ENCODE peak calls at places on chromosomes 3 and 15, in five cellular contexts. L is left cardiac atrium; B is NCI-H1092 treated with DMSO at 0.1 percent for 48 hours; N is CD4-positive, alpha-beta T cell; K is effector memory CD4-positive, alpha-beta T cell. G is an unnamed sample.

GRCh38 chr3:69084326-69084667 is 440 bp upstream of the ARL6IP5 start:
- DNase-seq in L (no peak), B (peak; percentile 11), N (no peak), K (no peak), G (no peak)

GRCh38 chr3:34957707-34958106 is 681.6 kb upstream of the ARPP21 start:
- DNase-seq in L (no peak), B (no peak), N (no peak), K (no peak), G (no peak)

GRCh38 chr3:45171283-45171682 is 25.1 kb upstream of the CDCP1 start:
- DNase-seq in L (no peak), B (no peak), N (no peak), K (no peak), G (no peak)

GRCh38 chr15:31439328-31439727 is 112.7 kb downstream of the KLF13 start:
- DNase-seq in L (no peak), B (peak; percentile 22), N (no peak), K (no peak), G (no peak)

GRCh38 chr3:79551997-79552396 is 215.8 kb downstream of the ROBO1 start:
- DNase-seq in L (no peak), B (no peak), N (no peak), K (no peak), G (no peak)

GRCh38 chr3:34109846-34110245 is 311.4 kb downstream of the PDCD6IP start:
- DNase-seq in L (no peak), B (no peak), N (no peak), K (no peak), G (no peak)

GRCh38 chr3:157231071-157231470 is 71.1 kb upstream of the CCNL1 start:
- DNase-seq in L (no peak), B (no peak), N (no peak), K (no peak), G (no peak)

GRCh38 chr3:141405025-141405424 is 36.7 kb downstream of the ZBTB38 start:
- DNase-seq in L (no peak), B (no peak), N (no peak), K (no peak), G (no peak)

GRCh38 chr3:157754415-157754814 is 251.2 kb upstream of the VEPH1 start:
- DNase-seq in L (no peak), B (no peak), N (no peak), K (no peak), G (no peak)

GRCh38 chr3:34869696-34870095 is 769.6 kb upstream of the ARPP21 start:
- DNase-seq in L (no peak), B (no peak), N (no peak), K (no peak), G (no peak)

GRCh38 chr3:53846134-53846850 is at the start of the genes CHDH and IL17RB:
- DNase-seq in L (peak; percentile 68), B (no peak), N (no peak), K (no peak), G (peak; percentile 52)

GRCh38 chr15:88800026-88800425 is 3.2 kb upstream of the ACAN start:
- DNase-seq in L (no peak), B (no peak), N (no peak), K (no peak), G (no peak)

GRCh38 chr3:183069086-183069485 is 30.2 kb downstream of the MCCC1 start:
- DNase-seq in L (no peak), B (no peak), N (no peak), K (no peak), G (no peak)

GRCh38 chr3:62335196-62335595 is 38.2 kb downstream of the FEZF2 start:
- DNase-seq in L (no peak), B (no peak), N (no peak), K (no peak), G (no peak)

GRCh38 chr3:162597221-162597620 is 1100.6 kb downstream of the OTOL1 start:
- DNase-seq in L (no peak), B (no peak), N (no peak), K (no peak), G (no peak)

GRCh38 chr3:50138266-50139230 is 16.6 kb upstream of the SEMA3F start:
- DNase-seq in L (no peak), B (peak; percentile 31), N (no peak), K (no peak), G (no peak)

GRCh38 chr3:116306720-116307119 is 138.6 kb downstream of the LSAMP start:
- DNase-seq in L (no peak), B (no peak), N (no peak), K (no peak), G (no peak)

GRCh38 chr3:161449784-161450183 is 46.8 kb upstream of the OTOL1 start:
- DNase-seq in L (no peak), B (no peak), N (no peak), K (no peak), G (no peak)

GRCh38 chr3:46490338-46491084 is 7.3 kb upstream of the RTP3 start:
- DNase-seq in L (no peak), B (no peak), N (no peak), K (no peak), G (no peak)

GRCh38 chr3:46187876-46188275 is 20.2 kb downstream of the CCR1 start:
- DNase-seq in L (no peak), B (no peak), N (no peak), K (no peak), G (no peak)

GRCh38 chr3:197354195-197355059 is 56.0 kb upstream of the DLG1 start:
- DNase-seq in L (peak; percentile 55), B (no peak), N (no peak), K (no peak), G (no peak)

GRCh38 chr15:25180606-25181289 is 226.0 kb downstream of the SNRPN start:
- DNase-seq in L (peak; percentile 7), B (no peak), N (no peak), K (no peak), G (no peak)

GRCh38 chr3:42526616-42527367 is 24.3 kb downstream of the VIPR1 start:
- DNase-seq in L (no peak), B (no peak), N (peak; percentile 41), K (peak; percentile 32), G (no peak)

GRCh38 chr3:45225465-45226205 is 452 bp downstream of the TMEM158 start:
- DNase-seq in L (peak; percentile 43), B (peak; percentile 19), N (peak; percentile 33), K (no peak), G (no peak)

GRCh38 chr3:114447545-114447944 is 153.7 kb downstream of the TIGIT start:
- DNase-seq in L (no peak), B (peak; percentile 48), N (no peak), K (no peak), G (no peak)

GRCh38 chr3:119073258-119074001 is 38.8 kb upstream of the IGSF11 start:
- DNase-seq in L (no peak), B (no peak), N (no peak), K (no peak), G (no peak)

GRCh38 chr3:195197764-195198423 is 73.1 kb downstream of the XXYLT1 start:
- DNase-seq in L (no peak), B (no peak), N (no peak), K (no peak), G (no peak)

GRCh38 chr3:179806177-179806576 is 153.3 kb downstream of the USP13 start:
- DNase-seq in L (no peak), B (no peak), N (no peak), K (no peak), G (no peak)

GRCh38 chr3:193439423-193439822 is 60.9 kb upstream of the ATP13A5 start:
- DNase-seq in L (no peak), B (no peak), N (no peak), K (no peak), G (no peak)

GRCh38 chr3:69658514-69658913 is 80.8 kb upstream of the MITF start:
- DNase-seq in L (no peak), B (no peak), N (no peak), K (no peak), G (no peak)

GRCh38 chr3:9428411-9428810 is 31.0 kb downstream of the SETD5 start:
- DNase-seq in L (no peak), B (no peak), N (no peak), K (no peak), G (no peak)

GRCh38 chr3:110932515-110933095 is 139.0 kb upstream of the NECTIN3 start:
- DNase-seq in L (no peak), B (no peak), N (no peak), K (no peak), G (no peak)

GRCh38 chr15:45550436-45550835 is 27.9 kb upstream of the SLC30A4 start:
- DNase-seq in L (no peak), B (no peak), N (no peak), K (no peak), G (no peak)

GRCh38 chr15:101121511-101122090 is 130.2 kb downstream of the CHSY1 start:
- DNase-seq in L (peak; percentile 79), B (peak; percentile 49), N (peak; percentile 29), K (no peak), G (peak; percentile 37)

GRCh38 chr3:112774293-112774926 is 72.3 kb downstream of the CD200R1L start:
- DNase-seq in L (no peak), B (no peak), N (no peak), K (no peak), G (no peak)

GRCh38 chr3:129888739-129889138 is 4.8 kb downstream of the TMCC1 start:
- DNase-seq in L (no peak), B (no peak), N (no peak), K (no peak), G (no peak)

GRCh38 chr3:197847866-197848401 is 56.9 kb downstream of the LRCH3 start:
- DNase-seq in L (no peak), B (no peak), N (no peak), K (no peak), G (no peak)

GRCh38 chr3:138078096-138078495 is 37.3 kb downstream of the DZIP1L start:
- DNase-seq in L (no peak), B (no peak), N (no peak), K (no peak), G (no peak)